ENCODE peak calls at places on chromosome 5, in seven cellular contexts. One of them, this sample, is unnamed.

GRCh38 chr5:154359222-154359583 is 86.6 kb upstream of the SAP30L start:
- DNase-seq in testis: peak; percentile 30
- DNase-seq in lower lobe of right lung: no peak
- DNase-seq in HL-60: no peak
- DNase-seq in fibroblast of the aortic adventitia: no peak
- DNase-seq in heart left ventricle: no peak
- DNase-seq in bronchial epithelial cell: no peak
- DNase-seq in this sample: no peak

GRCh38 chr5:171388816-171389168 is 1.1 kb downstream of the NPM1 start:
- DNase-seq in testis: no peak
- DNase-seq in HL-60: no peak
- DNase-seq in heart left ventricle: no peak
- DNase-seq in fibroblast of the aortic adventitia: no peak
- DNase-seq in lower lobe of right lung: peak; percentile 14
- DNase-seq in bronchial epithelial cell: no peak
- DNase-seq in this sample: no peak

GRCh38 chr5:105413406-105413990 is 1850.9 kb upstream of the NUDT12 start:
- DNase-seq in HL-60: no peak
- DNase-seq in bronchial epithelial cell: no peak
- DNase-seq in heart left ventricle: no peak
- DNase-seq in lower lobe of right lung: no peak
- DNase-seq in testis: no peak
- DNase-seq in fibroblast of the aortic adventitia: no peak
- DNase-seq in this sample: no peak

GRCh38 chr5:143649869-143650268 is 162.1 kb upstream of the HMHB1 start:
- DNase-seq in testis: no peak
- DNase-seq in bronchial epithelial cell: no peak
- DNase-seq in fibroblast of the aortic adventitia: peak; percentile 38
- DNase-seq in HL-60: no peak
- DNase-seq in heart left ventricle: no peak
- DNase-seq in lower lobe of right lung: no peak
- DNase-seq in this sample: no peak

GRCh38 chr5:175343292-175343691 is 100.7 kb downstream of the DRD1 start:
- DNase-seq in testis: no peak
- DNase-seq in bronchial epithelial cell: peak; percentile 80
- DNase-seq in fibroblast of the aortic adventitia: peak; percentile 1
- DNase-seq in HL-60: no peak
- DNase-seq in lower lobe of right lung: no peak
- DNase-seq in heart left ventricle: no peak
- DNase-seq in this sample: no peak

GRCh38 chr5:144088211-144088965 is 82.1 kb downstream of the YIPF5 start:
- DNase-seq in testis: no peak
- DNase-seq in lower lobe of right lung: no peak
- DNase-seq in bronchial epithelial cell: no peak
- DNase-seq in heart left ventricle: no peak
- DNase-seq in fibroblast of the aortic adventitia: peak; percentile 80
- DNase-seq in HL-60: no peak
- DNase-seq in this sample: no peak

GRCh38 chr5:141879941-141880738 is 1.9 kb upstream of the PCDH1 start:
- DNase-seq in heart left ventricle: no peak
- DNase-seq in testis: peak; percentile 57
- DNase-seq in fibroblast of the aortic adventitia: no peak
- DNase-seq in bronchial epithelial cell: no peak
- DNase-seq in HL-60: no peak
- DNase-seq in lower lobe of right lung: no peak
- DNase-seq in this sample: no peak

GRCh38 chr5:148912714-148913398 is 86.4 kb downstream of the ADRB2 start:
- DNase-seq in testis: no peak
- DNase-seq in heart left ventricle: no peak
- DNase-seq in lower lobe of right lung: no peak
- DNase-seq in HL-60: no peak
- DNase-seq in fibroblast of the aortic adventitia: peak; percentile 95
- DNase-seq in bronchial epithelial cell: peak; percentile 100
- DNase-seq in this sample: peak; percentile 90

GRCh38 chr5:110956280-110956912 is 115.1 kb upstream of the TSLP start:
- DNase-seq in HL-60: no peak
- DNase-seq in lower lobe of right lung: peak; percentile 33
- DNase-seq in bronchial epithelial cell: no peak
- DNase-seq in fibroblast of the aortic adventitia: no peak
- DNase-seq in heart left ventricle: no peak
- DNase-seq in testis: no peak
- DNase-seq in this sample: no peak

GRCh38 chr5:131634666-131634995 is 398 bp downstream of the RAPGEF6 start:
- DNase-seq in lower lobe of right lung: no peak
- DNase-seq in HL-60: peak; percentile 42
- DNase-seq in fibroblast of the aortic adventitia: no peak
- DNase-seq in testis: peak; percentile 60
- DNase-seq in heart left ventricle: peak; percentile 69
- DNase-seq in bronchial epithelial cell: peak; percentile 38
- DNase-seq in this sample: no peak
- TF ChIP-seq CTCF in lower lobe of right lung: no peak
- TF ChIP-seq CTCF in HL-60: no peak
- TF ChIP-seq CTCF in fibroblast of the aortic adventitia: peak; percentile 25
- TF ChIP-seq CTCF in testis: no peak
- TF ChIP-seq CTCF in heart left ventricle: no peak
- TF ChIP-seq CTCF in bronchial epithelial cell: peak; percentile 12
- TF ChIP-seq CTCF in this sample: peak; percentile 10

DNA sequence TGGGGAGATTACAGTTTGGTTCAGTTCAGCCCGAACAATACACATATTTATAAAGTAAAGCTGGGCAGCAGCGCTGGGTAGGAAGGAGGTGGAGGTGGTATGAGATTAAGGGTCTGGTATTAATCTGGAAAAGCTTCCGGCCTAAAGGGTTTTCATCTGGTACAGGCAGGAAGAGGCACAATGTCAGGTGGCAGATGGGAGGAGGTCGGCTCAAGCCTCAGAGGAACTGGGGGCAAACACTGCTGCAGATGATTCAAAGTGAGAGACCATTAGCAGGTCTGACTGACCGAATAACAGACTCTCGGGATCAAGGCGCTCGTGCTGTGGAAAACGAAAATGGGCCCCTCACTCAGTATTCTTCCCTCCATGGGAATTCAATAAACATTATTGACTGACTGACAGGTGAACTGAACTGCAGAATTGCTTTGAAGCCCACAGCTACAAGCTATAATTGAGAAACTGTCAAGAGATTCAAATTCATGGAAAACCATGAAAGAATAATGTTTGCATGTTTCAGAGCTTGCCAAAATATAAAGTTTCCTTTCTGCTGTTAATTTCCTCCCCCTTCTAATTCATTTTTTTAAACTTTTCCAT is 75.3 kb downstream of the TMEM167A start:
- DNase-seq in HL-60: no peak
- DNase-seq in lower lobe of right lung: no peak
- DNase-seq in testis: no peak
- DNase-seq in heart left ventricle: no peak
- DNase-seq in bronchial epithelial cell: no peak
- DNase-seq in fibroblast of the aortic adventitia: no peak
- DNase-seq in this sample: no peak
- H3K4me3 ChIP-seq in HL-60: no peak overlapping the region
- H3K4me3 ChIP-seq in lower lobe of right lung: no peak overlapping the region
- H3K4me3 ChIP-seq in testis: no peak overlapping the region
- H3K4me3 ChIP-seq in heart left ventricle: no peak overlapping the region
- H3K4me3 ChIP-seq in bronchial epithelial cell: no peak overlapping the region
- H3K4me3 ChIP-seq in fibroblast of the aortic adventitia: no peak overlapping the region
- H3K4me3 ChIP-seq in this sample: no peak overlapping the region

GRCh38 chr5:60161340-60161934 is 267.9 kb upstream of the PDE4D start:
- DNase-seq in bronchial epithelial cell: peak; percentile 52
- DNase-seq in HL-60: no peak
- DNase-seq in lower lobe of right lung: no peak
- DNase-seq in heart left ventricle: no peak
- DNase-seq in fibroblast of the aortic adventitia: peak; percentile 27
- DNase-seq in testis: no peak
- DNase-seq in this sample: no peak
- TF ChIP-seq CTCF in bronchial epithelial cell: peak; percentile 49
- TF ChIP-seq CTCF in HL-60: no peak
- TF ChIP-seq CTCF in lower lobe of right lung: peak; percentile 46
- TF ChIP-seq CTCF in heart left ventricle: peak; percentile 30
- TF ChIP-seq CTCF in fibroblast of the aortic adventitia: peak; percentile 59
- TF ChIP-seq CTCF in testis: peak; percentile 26
- TF ChIP-seq CTCF in this sample: peak; percentile 53

GRCh38 chr5:158953929-158954534 is 145.7 kb downstream of the EBF1 start:
- DNase-seq in lower lobe of right lung: no peak
- DNase-seq in fibroblast of the aortic adventitia: no peak
- DNase-seq in heart left ventricle: no peak
- DNase-seq in testis: no peak
- DNase-seq in HL-60: peak; percentile 2
- DNase-seq in bronchial epithelial cell: no peak
- DNase-seq in this sample: no peak

GRCh38 chr5:158957196-158957595 is 142.5 kb downstream of the EBF1 start:
- DNase-seq in fibroblast of the aortic adventitia: no peak
- DNase-seq in testis: no peak
- DNase-seq in lower lobe of right lung: no peak
- DNase-seq in bronchial epithelial cell: no peak
- DNase-seq in heart left ventricle: no peak
- DNase-seq in HL-60: no peak
- DNase-seq in this sample: no peak

GRCh38 chr5:158952951-158953350 is 146.8 kb downstream of the EBF1 start:
- DNase-seq in bronchial epithelial cell: no peak
- DNase-seq in lower lobe of right lung: no peak
- DNase-seq in heart left ventricle: no peak
- DNase-seq in testis: no peak
- DNase-seq in HL-60: no peak
- DNase-seq in fibroblast of the aortic adventitia: no peak
- DNase-seq in this sample: no peak

GRCh38 chr5:158955636-158956035 is 144.1 kb downstream of the EBF1 start:
- DNase-seq in heart left ventricle: no peak
- DNase-seq in fibroblast of the aortic adventitia: no peak
- DNase-seq in lower lobe of right lung: no peak
- DNase-seq in bronchial epithelial cell: no peak
- DNase-seq in HL-60: no peak
- DNase-seq in testis: no peak
- DNase-seq in this sample: no peak

DNA sequence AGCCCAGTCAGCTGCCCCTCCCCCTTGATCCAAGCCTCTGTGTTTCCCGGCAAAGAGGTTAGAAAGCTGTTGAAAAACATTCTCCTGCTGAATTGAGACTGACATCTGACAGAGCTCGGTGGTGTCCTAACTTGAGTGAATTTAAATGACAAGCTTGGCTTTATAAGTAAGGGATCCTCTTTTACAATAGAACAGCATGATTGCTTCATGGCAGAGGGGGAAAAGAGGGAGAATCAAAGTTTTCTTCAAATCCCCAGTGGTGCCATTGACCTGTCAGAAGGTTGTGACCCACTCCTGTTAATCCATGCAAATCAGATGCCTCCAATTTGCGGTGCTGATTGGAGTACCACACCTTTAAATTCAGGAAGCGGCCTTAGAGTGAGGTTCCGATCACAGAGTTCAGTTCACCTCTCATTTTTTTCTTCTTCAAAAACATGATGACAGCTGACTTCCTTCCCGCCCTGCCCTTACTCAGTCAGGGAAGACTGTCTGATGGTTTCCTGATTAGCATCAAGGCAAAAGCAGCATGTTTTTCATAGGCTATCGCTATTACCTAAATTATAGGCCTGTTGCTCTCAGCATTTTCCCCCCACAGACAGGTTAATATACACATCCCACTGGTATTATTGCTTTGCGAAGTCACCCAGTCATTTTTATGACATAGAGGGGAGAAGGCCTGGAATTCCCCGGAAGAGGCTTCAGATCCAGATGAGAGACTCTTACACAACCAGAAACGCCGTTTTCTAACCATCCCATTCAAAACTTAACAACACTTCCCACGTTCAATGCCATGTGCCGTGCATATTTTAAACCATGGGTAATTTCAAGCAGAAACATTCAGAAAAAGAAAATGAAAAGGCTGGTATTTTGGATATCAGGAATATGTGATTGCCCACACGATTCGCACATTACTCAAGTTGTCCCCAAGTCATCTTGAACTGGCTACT is 141.4 kb downstream of the EBF1 start:
- DNase-seq in lower lobe of right lung: no peak
- DNase-seq in fibroblast of the aortic adventitia: no peak
- DNase-seq in bronchial epithelial cell: no peak
- DNase-seq in HL-60: no peak
- DNase-seq in heart left ventricle: no peak
- DNase-seq in testis: no peak
- DNase-seq in this sample: no peak
- H3K4me3 ChIP-seq in lower lobe of right lung: no peak overlapping the region
- H3K4me3 ChIP-seq in fibroblast of the aortic adventitia: no peak overlapping the region
- H3K4me3 ChIP-seq in bronchial epithelial cell: no peak overlapping the region
- H3K4me3 ChIP-seq in HL-60: no peak overlapping the region
- H3K4me3 ChIP-seq in heart left ventricle: no peak overlapping the region
- H3K4me3 ChIP-seq in testis: no peak overlapping the region
- H3K4me3 ChIP-seq in this sample: no peak overlapping the region

GRCh38 chr5:79853003-79853402 is 138.1 kb downstream of the MTX3 start:
- DNase-seq in HL-60: no peak
- DNase-seq in bronchial epithelial cell: no peak
- DNase-seq in lower lobe of right lung: no peak
- DNase-seq in heart left ventricle: no peak
- DNase-seq in fibroblast of the aortic adventitia: no peak
- DNase-seq in testis: no peak
- DNase-seq in this sample: no peak

GRCh38 chr5:79856456-79857055 is 134.5 kb downstream of the MTX3 start:
- DNase-seq in fibroblast of the aortic adventitia: no peak
- DNase-seq in heart left ventricle: no peak
- DNase-seq in HL-60: no peak
- DNase-seq in testis: no peak
- DNase-seq in bronchial epithelial cell: no peak
- DNase-seq in lower lobe of right lung: no peak
- DNase-seq in this sample: no peak

GRCh38 chr5:79851694-79852006 is 139.4 kb downstream of the MTX3 start:
- DNase-seq in lower lobe of right lung: no peak
- DNase-seq in HL-60: no peak
- DNase-seq in fibroblast of the aortic adventitia: no peak
- DNase-seq in heart left ventricle: no peak
- DNase-seq in bronchial epithelial cell: no peak
- DNase-seq in testis: no peak
- DNase-seq in this sample: no peak

GRCh38 chr5:79850941-79851693 is 139.9 kb downstream of the MTX3 start:
- DNase-seq in lower lobe of right lung: no peak
- DNase-seq in testis: no peak
- DNase-seq in HL-60: no peak
- DNase-seq in heart left ventricle: no peak
- DNase-seq in bronchial epithelial cell: no peak
- DNase-seq in fibroblast of the aortic adventitia: no peak
- DNase-seq in this sample: no peak

GRCh38 chr5:79853676-79854418 is 137.2 kb downstream of the MTX3 start:
- DNase-seq in fibroblast of the aortic adventitia: no peak
- DNase-seq in heart left ventricle: no peak
- DNase-seq in bronchial epithelial cell: peak; percentile 90
- DNase-seq in testis: no peak
- DNase-seq in HL-60: no peak
- DNase-seq in lower lobe of right lung: no peak
- DNase-seq in this sample: peak; percentile 16
- TF ChIP-seq CTCF in fibroblast of the aortic adventitia: no peak
- TF ChIP-seq CTCF in heart left ventricle: no peak
- TF ChIP-seq CTCF in bronchial epithelial cell: peak; percentile 33
- TF ChIP-seq CTCF in testis: no peak
- TF ChIP-seq CTCF in HL-60: no peak
- TF ChIP-seq CTCF in lower lobe of right lung: no peak
- TF ChIP-seq CTCF in this sample: no peak